ENCODE peak calls at places on chromosomes 5 and 9, in nine cellular contexts. P is T-helper 2 cell; A is AG10803; R is GM12864; O is CD4-positive, CD25-positive, alpha-beta regulatory T cell; M is T follicular helper cell; G is LHCN-M2; U is ELF-1; V is nucleus accumbens. N is an unnamed sample.

GRCh38 chr5:143229896-143230675 is 173.4 kb downstream of the NR3C1 start:
- DNase-seq in P (no peak), A (peak), R (no peak), O (peak), M (peak), G (no peak), U (no peak), V (no peak), N (peak)

GRCh38 chr9:34986541-34987047 is 3.0 kb upstream of the DNAJB5 start:
- DNase-seq in P (peak), A (no peak), R (no peak), O (peak), M (peak), G (no peak), U (no peak), V (no peak), N (peak)

GRCh38 chr5:126847318-126848221 is 70.6 kb downstream of the LMNB1 start:
- DNase-seq in P (no peak), A (no peak), R (no peak), O (no peak), M (no peak), G (no peak), U (no peak), V (no peak), N (no peak)

GRCh38 chr5:1966461-1966860 is 83.7 kb upstream of the IRX4 start:
- DNase-seq in P (no peak), A (no peak), R (no peak), O (no peak), M (no peak), G (no peak), U (no peak), V (no peak), N (no peak)

GRCh38 chr5:34586117-34586885 is 69.8 kb upstream of the RAI14 start:
- DNase-seq in P (no peak), A (peak), R (no peak), O (no peak), M (no peak), G (peak), U (no peak), V (no peak), N (no peak)

GRCh38 chr9:137077010-137077747 is at the start of gene UAP1L1:
- DNase-seq in P (no peak), A (peak), R (no peak), O (peak), M (peak), G (peak), U (no peak), V (peak), N (no peak)

GRCh38 chr5:44332360-44332971 is 56.8 kb downstream of the FGF10 start:
- DNase-seq in P (no peak), A (peak), R (no peak), O (no peak), M (no peak), G (peak), U (no peak), V (no peak), N (peak)

GRCh38 chr9:129752915-129753724 is at the start of gene PTGES:
- DNase-seq in P (no peak), A (peak), R (no peak), O (peak), M (peak), G (peak), U (peak), V (no peak), N (peak)

GRCh38 chr9:8845376-8845775 is 1045.8 kb upstream of the DMAC1 start:
- DNase-seq in P (no peak), A (no peak), R (no peak), O (no peak), M (no peak), G (no peak), U (no peak), V (no peak), N (no peak)

N was measured in mesendoderm.